ENCODE peak calls at places on chromosomes 16 and 17, in seven cellular contexts. N, G, O, T, Q, Y and I are unnamed samples.
A peak's percentile ranks its signal among the peaks of the same experiment; 100 is the strongest.

GRCh38 chr16:495127-495748 is 32.3 kb upstream of the CAPN15 start:
- DNase-seq in N (no peak), G (peak; percentile 71), O (no peak), T (peak; percentile 69), Q (no peak), Y (peak; percentile 52), I (no peak)

GRCh38 chr17:40303009-40303657 is 5.8 kb upstream of the RARA start:
- DNase-seq in N (no peak), G (no peak), O (no peak), T (peak; percentile 80), Q (no peak), Y (peak; percentile 82), I (peak; percentile 54)

GRCh38 chr16:89140981-89141883 is 30.3 kb upstream of the CDH15 start:
- DNase-seq in N (no peak), G (no peak), O (no peak), T (no peak), Q (no peak), Y (no peak), I (no peak)

GRCh38 chr16:69831212-69832123 is 69.3 kb downstream of the WWP2 start:
- DNase-seq in N (no peak), G (no peak), O (no peak), T (no peak), Q (no peak), Y (peak; percentile 35), I (no peak)

GRCh38 chr16:69110406-69110805 is 5.0 kb downstream of the HAS3 start:
- DNase-seq in N (no peak), G (no peak), O (no peak), T (no peak), Q (no peak), Y (no peak), I (no peak)

GRCh38 chr16:48361012-48361411 is 24.2 kb downstream of the SIAH1 start:
- DNase-seq in N (no peak), G (no peak), O (no peak), T (peak; percentile 27), Q (no peak), Y (no peak), I (no peak)

GRCh38 chr17:77928519-77929179 is 29.9 kb upstream of the TNRC6C start:
- DNase-seq in N (no peak), G (no peak), O (no peak), T (no peak), Q (no peak), Y (no peak), I (no peak)

GRCh38 chr17:81840826-81841778 is 6.3 kb upstream of the PPP1R27 start:
- DNase-seq in N (peak; percentile 92), G (no peak), O (no peak), T (peak; percentile 92), Q (peak; percentile 51), Y (no peak), I (peak; percentile 66)

GRCh38 chr16:106623-107324 is 28.7 kb downstream of the MPG start:
- DNase-seq in N (peak; percentile 61), G (peak; percentile 54), O (no peak), T (peak; percentile 71), Q (peak; percentile 69), Y (peak; percentile 91), I (peak; percentile 68)

GRCh38 chr17:73227944-73228343 is 33.7 kb downstream of the CPSF4L start:
- DNase-seq in N (no peak), G (no peak), O (no peak), T (no peak), Q (no peak), Y (no peak), I (no peak)

GRCh38 chr16:31696968-31697743 is 169.5 kb downstream of the AHSP start:
- DNase-seq in N (no peak), G (no peak), O (no peak), T (peak; percentile 48), Q (no peak), Y (peak; percentile 55), I (no peak)

GRCh38 chr16:65537336-65537735 is 415.5 kb upstream of the CDH11 start:
- DNase-seq in N (no peak), G (no peak), O (no peak), T (no peak), Q (no peak), Y (no peak), I (no peak)

GRCh38 chr17:57914274-57915147 is 40.7 kb downstream of the CUEDC1 start:
- DNase-seq in N (no peak), G (no peak), O (no peak), T (no peak), Q (no peak), Y (no peak), I (no peak)

GRCh38 chr16:84519855-84520254 is 15.4 kb upstream of the MEAK7 start:
- DNase-seq in N (no peak), G (no peak), O (no peak), T (no peak), Q (no peak), Y (no peak), I (no peak)

GRCh38 chr16:89149386-89149785 is 22.2 kb upstream of the CDH15 start:
- DNase-seq in N (no peak), G (peak; percentile 32), O (no peak), T (peak; percentile 33), Q (peak; percentile 4), Y (no peak), I (no peak)

GRCh38 chr16:83200005-83200779 is 573.4 kb downstream of the CDH13 start:
- DNase-seq in N (no peak), G (no peak), O (peak; percentile 30), T (peak; percentile 27), Q (no peak), Y (peak; percentile 48), I (no peak)

GRCh38 chr16:1724491-1724890 is 18.5 kb downstream of the MAPK8IP3 start:
- DNase-seq in N (no peak), G (no peak), O (no peak), T (no peak), Q (no peak), Y (no peak), I (no peak)

GRCh38 chr17:58755577-58756245 is at the start of gene PPM1E:
- DNase-seq in N (peak; percentile 16), G (peak; percentile 52), O (no peak), T (peak; percentile 42), Q (peak; percentile 61), Y (peak; percentile 35), I (peak; percentile 33)

GRCh38 chr16:90044111-90044551 is 24.9 kb upstream of the DBNDD1 start:
- DNase-seq in N (peak; percentile 49), G (peak; percentile 75), O (no peak), T (no peak), Q (no peak), Y (no peak), I (peak; percentile 59)

GRCh38 chr16:3752984-3753383 is 35.7 kb upstream of the TRAP1 start:
- DNase-seq in N (no peak), G (no peak), O (no peak), T (no peak), Q (no peak), Y (no peak), I (no peak)

GRCh38 chr17:76051571-76051970 is 20.7 kb downstream of the SRP68 start:
- DNase-seq in N (peak; percentile 42), G (no peak), O (no peak), T (no peak), Q (no peak), Y (no peak), I (no peak)

GRCh38 chr16:83847371-83848225 is 39.8 kb downstream of the HSBP1 start:
- DNase-seq in N (no peak), G (no peak), O (peak; percentile 34), T (peak; percentile 84), Q (no peak), Y (no peak), I (no peak)

GRCh38 chr17:61461586-61461966 is 9.4 kb downstream of the TBX4 start:
- DNase-seq in N (no peak), G (peak; percentile 82), O (no peak), T (no peak), Q (no peak), Y (no peak), I (no peak)

GRCh38 chr17:61460796-61461585 is 8.8 kb downstream of the TBX4 start:
- DNase-seq in N (no peak), G (peak; percentile 89), O (no peak), T (no peak), Q (no peak), Y (no peak), I (no peak)

GRCh38 chr17:61462734-61463067 is 10.5 kb downstream of the TBX4 start:
- DNase-seq in N (no peak), G (no peak), O (no peak), T (no peak), Q (no peak), Y (no peak), I (no peak)

GRCh38 chr17:61463068-61463980 is 11.1 kb downstream of the TBX4 start:
- DNase-seq in N (no peak), G (peak; percentile 77), O (no peak), T (no peak), Q (no peak), Y (no peak), I (no peak)

DNA sequence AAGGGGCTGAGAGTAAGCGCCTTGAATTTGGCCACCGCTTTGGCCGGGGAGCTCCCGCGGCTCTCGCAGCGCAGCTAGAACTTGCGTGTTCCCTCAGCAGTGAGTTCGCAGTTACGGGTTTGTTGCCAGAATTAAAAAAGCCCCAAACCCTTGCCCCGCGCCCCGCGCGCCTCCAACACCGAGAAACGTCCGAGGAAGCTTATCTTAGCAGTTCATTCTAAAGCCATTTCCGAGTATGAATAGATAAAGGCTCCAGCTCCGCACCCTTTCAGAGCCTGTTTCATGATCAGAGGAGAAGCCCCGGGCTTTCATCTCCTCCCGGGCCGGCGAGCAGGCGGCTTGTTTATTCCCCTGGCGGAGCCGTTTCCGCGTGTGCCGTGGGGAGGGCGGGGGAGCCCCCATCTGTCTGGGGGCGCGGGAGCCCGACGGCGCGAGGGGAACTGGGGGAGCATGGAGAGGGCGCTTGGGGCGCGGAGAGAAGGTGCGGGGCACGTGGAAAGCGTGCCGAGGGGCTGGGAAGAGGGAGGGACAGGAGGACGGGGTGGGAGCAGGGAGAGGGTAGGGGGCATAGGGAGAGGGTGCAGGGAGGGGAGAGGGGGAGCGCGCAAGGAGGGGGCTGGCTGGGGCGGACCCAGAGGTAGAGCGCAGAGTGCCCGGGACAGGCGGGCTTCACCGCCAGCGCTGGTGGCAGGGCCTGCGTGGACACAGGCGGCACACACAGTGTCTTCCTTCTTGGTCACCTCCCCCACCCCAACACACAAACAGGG is 9.9 kb downstream of the TBX4 start:
- DNase-seq in N (no peak), G (peak; percentile 73), O (no peak), T (no peak), Q (no peak), Y (no peak), I (no peak)
- TF ChIP-seq CTCF in N (no peak), G (no peak), O (no peak), T (no peak), Q (no peak), Y (no peak), I (no peak)

GRCh38 chr17:44219636-44220210 is at the start of gene UBTF:
- DNase-seq in N (peak; percentile 59), G (peak; percentile 62), O (no peak), T (peak; percentile 86), Q (peak; percentile 80), Y (no peak), I (peak; percentile 62)
- H3K4me3 ChIP-seq in N (peak within 1 kb of the TSS; percentile 80), G (peak within 1 kb of the TSS; percentile 98), O (peak within 1 kb of the TSS; percentile 91), T (peak within 1 kb of the TSS; percentile 71), Q (peak within 1 kb of the TSS; percentile 98), Y (peak within 1 kb of the TSS; percentile 89), I (peak within 1 kb of the TSS; percentile 77)

GRCh38 chr17:10357768-10358167 is 15.0 kb downstream of the MYH13 start:
- DNase-seq in N (no peak), G (no peak), O (no peak), T (peak; percentile 29), Q (no peak), Y (no peak), I (no peak)
- TF ChIP-seq CTCF in N (peak; percentile 15), G (peak; percentile 32), O (no peak), T (peak; percentile 76), Q (peak; percentile 42), Y (peak; percentile 42), I (peak; percentile 23)

GRCh38 chr16:67992661-67993206 is 6.5 kb downstream of the DPEP2 start:
- DNase-seq in N (no peak), G (no peak), O (no peak), T (no peak), Q (no peak), Y (no peak), I (no peak)
- H3K4me3 ChIP-seq in N (no peak overlapping the region), G (no peak overlapping the region), O (no peak overlapping the region), T (no peak overlapping the region), Q (peak overlapping the region; percentile 53), Y (no peak overlapping the region), I (peak overlapping the region; percentile 42)